ENCODE peak calls at places on chromosomes 5 and 9, in ten cellular contexts. H, A, N, Q, I, V, J, R, G and D are unnamed samples.

GRCh38 chr5:174295736-174296481 is 250.4 kb downstream of the NSG2 start:
- DNase-seq in H (no peak), A (no peak), N (no peak), Q (no peak), I (no peak), V (no peak), J (no peak), R (no peak), G (no peak), D (no peak)

GRCh38 chr5:39665328-39665727 is 240.5 kb upstream of the DAB2 start:
- DNase-seq in H (no peak), A (no peak), N (no peak), Q (no peak), I (no peak), V (no peak), J (no peak), R (no peak), G (no peak), D (no peak)

GRCh38 chr9:130287736-130288135 is 22.2 kb downstream of the HMCN2 start:
- DNase-seq in H (no peak), A (no peak), N (no peak), Q (no peak), I (no peak), V (no peak), J (no peak), R (no peak), G (no peak), D (no peak)

GRCh38 chr9:32742296-32742695 is 41.0 kb upstream of the TMEM215 start:
- DNase-seq in H (no peak), A (no peak), N (no peak), Q (no peak), I (no peak), V (no peak), J (peak), R (no peak), G (no peak), D (no peak)

GRCh38 chr5:151078490-151079262 is 2.2 kb downstream of the TNIP1 start:
- DNase-seq in H (no peak), A (no peak), N (no peak), Q (no peak), I (no peak), V (no peak), J (no peak), R (no peak), G (no peak), D (no peak)

GRCh38 chr5:176780951-176781350 is 29.4 kb upstream of the UNC5A start:
- DNase-seq in H (no peak), A (no peak), N (no peak), Q (peak), I (no peak), V (no peak), J (no peak), R (peak), G (no peak), D (no peak)

GRCh38 chr9:124818431-124819281 is 34.6 kb upstream of the WDR38 start:
- DNase-seq in H (no peak), A (peak), N (no peak), Q (peak), I (no peak), V (no peak), J (no peak), R (no peak), G (peak), D (no peak)

GRCh38 chr9:114678130-114678529 is 3.9 kb downstream of the TEX48 start:
- DNase-seq in H (no peak), A (no peak), N (no peak), Q (no peak), I (no peak), V (no peak), J (no peak), R (no peak), G (no peak), D (no peak)

GRCh38 chr5:31626156-31626555 is 12.8 kb upstream of the PDZD2 start:
- DNase-seq in H (no peak), A (no peak), N (no peak), Q (no peak), I (no peak), V (no peak), J (no peak), R (no peak), G (peak), D (no peak)

GRCh38 chr9:99192786-99193465 is 28.8 kb downstream of the ALG2 start:
- DNase-seq in H (no peak), A (peak), N (no peak), Q (no peak), I (no peak), V (no peak), J (peak), R (no peak), G (no peak), D (no peak)

GRCh38 chr9:76704601-76705204 is 59.5 kb upstream of the PCA3 start:
- DNase-seq in H (peak), A (peak), N (peak), Q (peak), I (no peak), V (no peak), J (no peak), R (no peak), G (peak), D (no peak)

GRCh38 chr5:34843482-34843881 is 4.5 kb downstream of the TTC23L start:
- DNase-seq in H (no peak), A (no peak), N (no peak), Q (no peak), I (no peak), V (no peak), J (no peak), R (no peak), G (no peak), D (no peak)

GRCh38 chr5:34842554-34842953 is 3.6 kb downstream of the TTC23L start:
- DNase-seq in H (no peak), A (no peak), N (no peak), Q (no peak), I (no peak), V (no peak), J (no peak), R (no peak), G (no peak), D (no peak)

GRCh38 chr5:34847552-34847951 is 8.6 kb downstream of the TTC23L start:
- DNase-seq in H (no peak), A (no peak), N (no peak), Q (no peak), I (no peak), V (no peak), J (no peak), R (no peak), G (no peak), D (no peak)

GRCh38 chr5:34847056-34847455 is 8.1 kb downstream of the TTC23L start:
- DNase-seq in H (no peak), A (no peak), N (no peak), Q (no peak), I (no peak), V (no peak), J (no peak), R (no peak), G (no peak), D (no peak)

GRCh38 chr5:34844999-34845398 is 6.0 kb downstream of the TTC23L start:
- DNase-seq in H (no peak), A (no peak), N (no peak), Q (no peak), I (no peak), V (no peak), J (no peak), R (no peak), G (no peak), D (no peak)
- H3K27ac ChIP-seq in H (no peak), A (no peak), N (no peak), Q (no peak), I (no peak), V (no peak), J (no peak), R (no peak), G (no peak), D (no peak)

DNA sequence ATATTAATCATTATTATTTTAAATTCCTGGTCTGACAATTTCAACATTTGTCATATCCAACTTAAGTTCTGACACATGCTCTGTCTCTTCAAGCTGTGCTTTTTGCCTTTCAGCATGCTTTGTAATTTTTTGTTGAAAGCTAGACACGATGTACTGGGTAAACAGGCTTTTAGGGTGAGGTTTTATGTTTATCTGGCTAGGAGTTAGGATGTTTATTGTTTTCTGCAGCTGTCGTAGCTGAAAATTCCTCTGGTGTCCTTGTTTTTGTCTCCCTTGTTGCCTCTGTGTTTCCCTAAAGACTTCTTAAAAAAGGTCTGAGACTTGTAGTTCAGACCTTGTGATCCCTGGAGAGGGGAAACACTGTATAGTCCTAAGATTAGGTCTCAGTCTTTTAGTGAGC is 20.6 kb downstream of the TUT7 start:
- DNase-seq in H (no peak), A (no peak), N (no peak), Q (no peak), I (no peak), V (no peak), J (no peak), R (no peak), G (no peak), D (no peak)
- TF ChIP-seq CTCF in H (no peak), A (no peak), N (no peak), Q (no peak), I (no peak), V (no peak), J (no peak), R (no peak), G (no peak), D (no peak)

DNA sequence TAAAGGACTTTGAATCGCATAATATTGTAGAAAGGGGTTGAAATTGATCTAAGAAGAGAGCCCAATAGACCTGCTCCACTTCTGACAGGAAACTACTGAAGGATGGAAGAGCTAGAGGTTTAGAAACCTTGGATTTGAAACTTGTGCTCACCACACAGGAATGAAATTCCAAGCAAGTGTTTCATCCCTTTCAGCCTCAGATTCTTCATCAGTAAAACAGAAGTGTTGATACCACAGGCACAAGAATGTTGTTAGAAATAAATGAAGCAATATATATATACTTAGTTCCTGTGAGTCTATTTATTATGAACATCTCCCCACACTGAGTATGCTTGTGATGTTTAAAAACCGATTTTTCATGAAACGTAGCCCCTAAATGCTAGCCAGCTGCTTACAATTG is 43.8 kb downstream of the PRRC1 start:
- DNase-seq in H (no peak), A (no peak), N (no peak), Q (no peak), I (no peak), V (no peak), J (no peak), R (no peak), G (no peak), D (no peak)
- TF ChIP-seq EP300 in H (no peak), A (no peak), N (no peak), Q (no peak), I (no peak), V (no peak), J (no peak), R (no peak), G (no peak), D (no peak)

DNA sequence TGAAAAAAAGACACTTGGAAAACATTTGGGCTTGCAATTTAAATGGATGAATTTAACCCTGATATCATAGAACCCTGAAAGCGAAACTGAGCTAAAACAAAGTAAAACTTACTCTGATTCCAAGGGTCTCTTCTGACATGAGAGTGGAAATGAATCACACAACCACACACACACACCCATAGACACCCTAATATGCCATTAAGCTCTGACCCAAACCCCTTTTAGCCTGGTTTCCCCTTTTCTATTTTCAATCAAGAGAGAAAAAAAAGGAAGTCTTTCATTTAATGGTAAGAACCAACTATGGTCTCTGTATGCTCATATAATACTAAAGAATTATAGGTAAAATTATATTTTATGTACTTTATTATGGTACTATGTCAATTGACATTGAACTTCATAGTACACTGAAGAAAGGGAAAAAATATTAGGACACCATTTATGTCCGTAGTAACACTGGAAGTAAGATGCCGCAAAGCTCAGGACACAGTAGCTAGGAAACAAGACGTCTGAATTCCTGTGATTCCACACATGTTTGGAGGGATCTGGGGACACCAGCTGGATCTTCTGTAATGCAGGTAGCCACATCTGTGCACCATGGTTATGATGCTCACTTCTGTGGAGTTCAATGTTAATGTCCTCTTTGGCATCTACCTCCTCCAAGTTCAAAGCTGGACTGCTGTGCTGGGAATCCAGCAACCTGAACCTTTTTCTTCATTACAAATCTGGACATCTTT is 95.8 kb downstream of the PCSK1 start:
- DNase-seq in H (no peak), A (no peak), N (no peak), Q (no peak), I (no peak), V (no peak), J (no peak), R (no peak), G (no peak), D (no peak)
- H3K27ac ChIP-seq in H (no peak), A (peak), N (no peak), Q (no peak), I (peak), V (peak), J (no peak), R (no peak), G (no peak), D (no peak)

GRCh38 chr9:16828335-16829281 is 41.9 kb downstream of the BNC2 start:
- DNase-seq in H (no peak), A (no peak), N (no peak), Q (no peak), I (no peak), V (peak), J (no peak), R (peak), G (peak), D (peak)

GRCh38 chr9:16821344-16821743 is 49.1 kb downstream of the BNC2 start:
- DNase-seq in H (no peak), A (no peak), N (no peak), Q (no peak), I (no peak), V (no peak), J (no peak), R (no peak), G (no peak), D (no peak)

GRCh38 chr9:16825364-16825763 is 45.1 kb downstream of the BNC2 start:
- DNase-seq in H (no peak), A (no peak), N (no peak), Q (no peak), I (no peak), V (no peak), J (no peak), R (no peak), G (no peak), D (no peak)

GRCh38 chr9:16825971-16826370 is 44.5 kb downstream of the BNC2 start:
- DNase-seq in H (no peak), A (no peak), N (no peak), Q (no peak), I (no peak), V (no peak), J (no peak), R (no peak), G (no peak), D (no peak)

GRCh38 chr9:16824545-16825041 is 45.9 kb downstream of the BNC2 start:
- DNase-seq in H (no peak), A (peak), N (no peak), Q (no peak), I (no peak), V (no peak), J (no peak), R (no peak), G (peak), D (no peak)
- TF ChIP-seq CTCF in H (no peak), A (peak), N (no peak), Q (no peak), I (no peak), V (no peak), J (peak), R (peak), G (peak), D (no peak)

GRCh38 chr9:122127396-122127798 is 32.2 kb downstream of the NDUFA8 start:
- DNase-seq in H (no peak), A (no peak), N (no peak), Q (no peak), I (no peak), V (no peak), J (no peak), R (peak), G (no peak), D (no peak)
- TF ChIP-seq EP300 in H (no peak), A (no peak), N (no peak), Q (no peak), I (no peak), V (no peak), J (no peak), R (no peak), G (no peak), D (no peak)